ENCODE peak calls at places on chromosomes 4 and X, in seven cellular contexts. G is suprapubic skin, D is esophagus muscularis mucosa, B is cardiac muscle cell, W is thoracic aorta, N is left lung, Y is hepatocyte. T is an unnamed sample.

GRCh38 chr4:80336582-80336981 is 1.1 kb downstream of the CFAP299 start:
- DNase-seq in D (no peak), W (no peak), N (peak), G (no peak), Y (peak), B (peak), T (no peak)

GRCh38 chrX:115324194-115324593 is 34.7 kb downstream of the LUZP4 start:
- DNase-seq in D (no peak), N (peak), G (no peak), B (peak), Y (peak), W (no peak), T (no peak)

GRCh38 chrX:77979870-77980269 is 10.4 kb upstream of the PGAM4 start:
- DNase-seq in Y (no peak), B (no peak), N (no peak), G (no peak), D (no peak), W (no peak), T (no peak)

GRCh38 chr4:5755679-5756078 is 44.7 kb downstream of the EVC start:
- DNase-seq in D (no peak), W (no peak), Y (no peak), B (no peak), N (no peak), G (no peak), T (peak)

GRCh38 chr4:62210521-62210920 is 1010.4 kb downstream of the ADGRL3 start:
- DNase-seq in W (no peak), N (no peak), D (no peak), G (no peak), B (no peak), Y (no peak), T (no peak)

GRCh38 chr4:83010522-83011318 is at the start of gene LIN54:
- DNase-seq in Y (peak), N (peak), B (peak), D (peak), W (peak), G (peak), T (peak)

GRCh38 chr4:44583393-44583792 is 68.0 kb downstream of the YIPF7 start:
- DNase-seq in D (no peak), B (no peak), G (no peak), Y (no peak), W (no peak), N (no peak), T (no peak)

GRCh38 chr4:15003891-15004700 is 1.8 kb downstream of the CPEB2 start:
- DNase-seq in N (peak), W (no peak), G (peak), B (peak), Y (peak), D (no peak), T (peak)

GRCh38 chr4:81600511-81601269 is 129.0 kb upstream of the RASGEF1B start:
- DNase-seq in G (no peak), D (no peak), W (no peak), N (peak), Y (no peak), B (no peak), T (no peak)

GRCh38 chrX:75365243-75365975 is 91.5 kb downstream of the UPRT start:
- DNase-seq in G (no peak), N (no peak), D (no peak), W (no peak), Y (no peak), B (no peak), T (no peak)

GRCh38 chr4:105541420-105541819 is 11.0 kb upstream of the ARHGEF38 start:
- DNase-seq in N (no peak), Y (no peak), B (no peak), D (no peak), G (no peak), W (no peak), T (no peak)

GRCh38 chrX:69028761-69029120 is 136.5 kb downstream of the PJA1 start:
- DNase-seq in W (no peak), Y (no peak), G (no peak), N (no peak), B (no peak), D (peak), T (no peak)

GRCh38 chr4:79042079-79042674 is 102.9 kb upstream of the PAQR3 start:
- DNase-seq in Y (peak), D (no peak), G (no peak), N (no peak), W (no peak), B (peak), T (no peak)

GRCh38 chrX:136456133-136456532 is 31.6 kb upstream of the BRS3 start:
- DNase-seq in B (no peak), G (no peak), W (no peak), N (no peak), D (no peak), Y (no peak), T (no peak)

GRCh38 chr4:124589827-124590226 is 122.7 kb downstream of the ANKRD50 start:
- DNase-seq in B (no peak), N (no peak), W (no peak), D (no peak), G (no peak), Y (no peak), T (no peak)

GRCh38 chrX:96407043-96407442 is 277.6 kb upstream of the DIAPH2 start:
- DNase-seq in D (no peak), N (peak), W (no peak), Y (peak), G (no peak), B (peak), T (no peak)

GRCh38 chr4:142314686-142315085 is 531.4 kb downstream of the INPP4B start:
- DNase-seq in Y (peak), N (no peak), D (no peak), W (no peak), G (no peak), B (no peak), T (no peak)

GRCh38 chr4:6359536-6360308 is 90.1 kb downstream of the WFS1 start:
- DNase-seq in D (no peak), N (no peak), G (no peak), Y (no peak), W (no peak), B (no peak), T (no peak)

GRCh38 chr4:40881851-40882250 is 132.1 kb downstream of the NSUN7 start:
- DNase-seq in B (no peak), D (no peak), N (no peak), Y (no peak), G (no peak), W (no peak), T (no peak)

DNA sequence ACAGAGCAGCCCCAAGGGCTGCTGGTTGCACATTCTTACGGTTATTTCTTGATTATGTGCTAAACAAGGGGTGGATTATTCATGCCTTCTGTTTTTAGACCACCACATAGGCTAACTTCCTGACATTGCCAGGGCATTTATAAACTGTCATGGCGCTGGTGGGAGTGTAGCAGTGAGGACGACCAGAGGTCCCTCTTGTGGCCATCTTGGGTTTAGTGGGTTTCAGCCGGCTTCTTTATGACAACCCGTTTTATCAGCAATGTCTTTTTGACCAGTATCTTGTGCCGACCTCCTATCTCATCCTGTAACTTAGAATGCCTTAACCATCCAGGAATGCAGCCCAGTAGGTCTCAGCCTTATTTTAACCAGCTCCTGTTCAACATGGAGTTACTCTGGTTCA is 212.4 kb upstream of the GRID2 start:
- DNase-seq in N (no peak), Y (no peak), B (peak), D (no peak), W (no peak), G (no peak), T (no peak)
- TF ChIP-seq CTCF in N (no peak), Y (no peak), B (no peak), D (no peak), W (no peak), G (no peak), T (no peak)

GRCh38 chr4:27084685-27085356 is 224.2 kb downstream of the STIM2 start:
- DNase-seq in W (no peak), N (no peak), G (no peak), D (no peak), Y (peak), B (peak), T (no peak)
- H3K4me3 ChIP-seq in W (peak), N (no peak), G (peak), D (peak), Y (peak), B (peak), T (peak)

DNA sequence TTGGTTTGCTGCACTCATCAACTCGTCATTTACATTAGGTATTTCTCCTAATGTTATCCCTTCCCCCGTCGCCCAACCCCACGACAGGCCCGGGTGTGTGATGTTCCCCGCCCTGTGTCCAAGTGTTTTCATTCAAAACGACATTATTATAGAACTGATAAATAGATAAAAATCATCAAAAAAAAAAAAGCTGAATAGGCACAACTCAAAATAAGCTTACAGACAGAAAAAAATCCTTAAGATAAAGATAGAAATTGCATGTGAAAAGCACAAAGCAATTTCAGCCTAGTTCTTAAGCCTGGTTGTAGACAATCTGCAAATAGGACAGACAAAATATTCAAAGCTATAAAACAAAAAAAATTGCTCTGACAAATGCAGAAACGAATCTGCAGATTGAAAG is 142.9 kb upstream of the LNX1 start:
- DNase-seq in N (no peak), Y (no peak), G (no peak), D (no peak), W (no peak), B (no peak), T (no peak)
- H3K27ac ChIP-seq in N (peak), Y (no peak), G (peak), D (peak), W (no peak), B (no peak), T (no peak)

DNA sequence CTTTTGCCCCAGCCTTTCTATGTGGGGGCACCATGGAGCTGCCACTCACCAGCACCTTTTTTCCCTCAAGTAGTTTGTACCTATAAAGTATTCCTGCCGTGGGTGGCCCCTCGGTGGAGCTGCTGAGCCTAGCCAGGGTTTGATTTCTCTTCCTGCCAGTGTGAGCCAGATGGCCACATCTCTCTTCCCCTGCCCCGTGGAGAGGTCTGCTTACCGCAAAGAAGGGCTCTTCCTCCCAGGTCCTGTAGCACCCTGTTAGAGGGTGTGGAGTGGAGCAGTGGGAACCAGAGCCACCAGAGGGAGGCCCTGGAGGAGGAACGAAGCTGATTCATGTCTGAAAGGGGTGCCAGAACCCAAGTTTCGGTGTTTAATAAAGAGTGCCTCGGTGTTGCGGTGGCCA is 95.4 kb downstream of the PTTG2 start:
- DNase-seq in Y (no peak), B (no peak), W (no peak), D (no peak), G (no peak), N (no peak), T (no peak)
- TF ChIP-seq CTCF in Y (no peak), B (no peak), W (no peak), D (no peak), G (no peak), N (no peak), T (no peak)

GRCh38 chrX:109707322-109707721 is 25.7 kb downstream of the ACSL4 start:
- DNase-seq in N (no peak), G (no peak), W (no peak), Y (no peak), D (no peak), B (no peak), T (no peak)

GRCh38 chrX:109704563-109704962 is 28.5 kb downstream of the ACSL4 start:
- DNase-seq in B (no peak), N (no peak), D (no peak), G (no peak), Y (no peak), W (no peak), T (no peak)

GRCh38 chrX:109710181-109710580 is 22.9 kb downstream of the ACSL4 start:
- DNase-seq in Y (no peak), W (no peak), N (no peak), D (no peak), G (no peak), B (no peak), T (no peak)

GRCh38 chrX:109714340-109714958 is 18.6 kb downstream of the ACSL4 start:
- DNase-seq in G (no peak), B (peak), N (no peak), Y (no peak), W (no peak), D (no peak), T (no peak)

GRCh38 chrX:109709129-109709631 is 23.9 kb downstream of the ACSL4 start:
- DNase-seq in Y (no peak), B (peak), W (no peak), G (no peak), N (no peak), D (no peak), T (no peak)
- H3K4me3 ChIP-seq in Y (no peak), B (no peak), W (no peak), G (no peak), N (no peak), D (no peak), T (no peak)

GRCh38 chr4:8276358-8277240 is 7.0 kb downstream of the HTRA3 start:
- DNase-seq in Y (no peak), G (no peak), W (no peak), B (peak), D (no peak), N (no peak), T (no peak)
- H3K27ac ChIP-seq in Y (no peak), G (no peak), W (no peak), B (no peak), D (peak), N (no peak), T (peak)

GRCh38 chrX:14389682-14390081 is 139.7 kb upstream of the GLRA2 start:
- DNase-seq in B (no peak), Y (no peak), N (no peak), G (no peak), D (no peak), W (no peak), T (no peak)
- TF ChIP-seq CTCF in B (no peak), Y (no peak), N (no peak), G (no peak), D (no peak), W (no peak), T (no peak)

DNA sequence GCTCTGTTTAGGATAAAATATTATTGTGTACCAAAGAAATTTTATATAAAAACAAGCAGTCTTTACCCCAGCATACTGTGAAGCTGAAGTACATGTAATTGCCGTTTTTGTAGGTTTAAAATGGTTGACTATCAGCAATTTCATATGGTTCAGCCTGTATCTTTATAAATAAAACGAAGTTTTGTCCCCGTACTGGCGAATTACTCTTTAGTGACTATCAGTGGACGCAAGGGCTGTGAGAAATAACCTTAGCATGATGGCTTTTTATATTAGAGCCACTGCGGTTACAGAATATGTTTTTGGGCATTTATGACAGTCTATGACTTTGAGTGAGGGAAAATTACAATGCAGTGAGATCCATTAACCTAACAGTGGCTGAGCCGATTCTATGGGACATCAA is 1.2 kb downstream of the GPM6B start:
- DNase-seq in B (no peak), G (no peak), W (no peak), Y (no peak), D (no peak), N (no peak), T (no peak)
- H3K4me3 ChIP-seq in B (no peak), G (no peak), W (no peak), Y (no peak), D (no peak), N (no peak), T (no peak)

GRCh38 chr4:181018998-181019397 is 1224.2 kb upstream of the TENM3 start:
- DNase-seq in Y (no peak), D (no peak), G (no peak), B (no peak), N (no peak), W (no peak), T (no peak)

GRCh38 chr4:181018472-181018871 is 1224.7 kb upstream of the TENM3 start:
- DNase-seq in W (no peak), N (no peak), B (no peak), G (no peak), Y (no peak), D (no peak), T (no peak)

DNA sequence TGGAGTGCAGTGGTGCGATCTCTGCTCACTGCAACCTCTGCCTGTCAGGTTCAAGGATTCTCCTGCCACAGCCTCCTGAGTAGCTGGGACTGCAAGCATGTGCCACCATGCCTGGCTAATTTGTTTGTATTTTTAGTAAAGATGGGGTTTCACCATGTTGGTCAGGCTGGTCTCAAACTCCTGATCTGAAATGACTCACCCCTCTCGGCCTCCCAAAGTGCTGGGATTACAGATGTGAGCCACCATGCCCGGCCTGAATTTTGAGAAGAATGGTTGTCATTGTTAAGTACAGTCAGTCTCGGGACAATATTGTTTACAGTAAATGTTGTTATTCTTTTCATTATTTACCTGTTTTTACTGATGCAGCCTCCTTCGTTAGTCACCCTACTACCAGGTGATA is 1226.2 kb upstream of the TENM3 start:
- DNase-seq in D (no peak), G (no peak), Y (no peak), N (no peak), W (no peak), B (no peak), T (no peak)
- H3K27ac ChIP-seq in D (no peak), G (no peak), Y (no peak), N (no peak), W (no peak), B (no peak), T (no peak)